ENCODE peak calls at places on chromosome 1, in five cellular contexts. D is lung, J is neural crest cell, G is endothelial cell, E is GM23338. H is an unnamed sample.

GRCh38 chr1:217403321-217403720 is 227.6 kb downstream of the GPATCH2 start:
- DNase-seq in J (no peak), E (no peak), D (no peak), G (no peak), H (peak; percentile 28)

GRCh38 chr1:197692965-197693364 is 82.3 kb downstream of the DENND1B start:
- DNase-seq in E (no peak), J (no peak), G (no peak), D (no peak), H (no peak)

GRCh38 chr1:13941315-13941714 is 241.3 kb downstream of the PRDM2 start:
- DNase-seq in D (no peak), E (no peak), J (no peak), G (no peak), H (no peak)

GRCh38 chr1:26701995-26702679 is 6.3 kb downstream of the ARID1A start:
- DNase-seq in E (no peak), J (no peak), D (no peak), G (no peak), H (no peak)

GRCh38 chr1:201461783-201462441 is 7.1 kb downstream of the PHLDA3 start:
- DNase-seq in E (no peak), G (no peak), D (peak; percentile 76), J (no peak), H (no peak)

GRCh38 chr1:22903113-22903512 is 69.6 kb downstream of the LACTBL1 start:
- DNase-seq in G (no peak), E (no peak), J (no peak), D (no peak), H (no peak)

GRCh38 chr1:226395753-226396152 is 12.1 kb downstream of the PARP1 start:
- DNase-seq in J (no peak), D (no peak), E (no peak), G (no peak), H (no peak)

GRCh38 chr1:13781228-13781627 is 81.2 kb downstream of the PRDM2 start:
- DNase-seq in E (no peak), G (no peak), J (no peak), D (no peak), H (no peak)

GRCh38 chr1:58576727-58577675 is at the start of gene TACSTD2:
- DNase-seq in E (peak; percentile 92), J (peak; percentile 18), G (peak; percentile 33), D (peak; percentile 92), H (peak; percentile 60)

GRCh38 chr1:58436615-58437297 is 109.8 kb downstream of the OMA1 start:
- DNase-seq in D (no peak), E (no peak), J (no peak), G (no peak), H (no peak)

DNA sequence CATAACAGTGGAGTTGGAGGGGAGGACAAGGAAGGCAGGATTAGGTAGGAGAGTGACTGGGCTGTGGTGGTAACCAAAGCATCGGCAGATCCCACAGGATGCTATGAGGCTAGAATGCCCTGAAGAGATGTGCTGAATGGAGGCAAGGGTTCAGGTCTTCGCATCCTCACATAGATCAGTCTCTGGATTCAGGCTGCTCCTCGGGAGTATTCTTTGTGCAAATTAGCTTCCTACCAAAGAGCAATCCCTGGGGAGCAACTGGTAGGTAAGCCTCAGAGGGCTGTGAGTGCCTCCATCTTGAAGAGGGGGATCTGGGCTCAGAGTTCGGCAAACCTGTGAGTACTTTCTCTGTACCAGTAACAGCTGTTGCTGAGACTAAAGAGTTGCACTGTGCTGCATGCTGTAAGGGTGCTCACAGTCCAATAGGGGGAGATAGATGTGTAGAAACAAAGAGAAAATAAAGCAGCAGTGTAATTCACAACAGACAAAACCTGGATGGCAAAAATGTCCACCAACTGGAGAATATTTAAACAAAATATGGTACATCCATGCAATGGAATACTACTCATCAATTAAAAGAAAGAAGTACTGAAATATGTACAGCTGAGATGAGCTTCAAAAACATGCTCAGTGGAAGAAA is 322.4 kb upstream of the DEPDC1 start:
- DNase-seq in D (no peak), E (peak; percentile 62), G (peak; percentile 18), J (no peak), H (no peak)
- TF ChIP-seq CTCF in D (no peak), E (peak; percentile 63), G (peak; percentile 26), J (peak; percentile 67), H (peak; percentile 48)

GRCh38 chr1:162038624-162039023 is 15.0 kb upstream of the OLFML2B start:
- DNase-seq in J (no peak), G (no peak), E (no peak), D (no peak), H (no peak)

GRCh38 chr1:162035241-162035640 is 11.6 kb upstream of the OLFML2B start:
- DNase-seq in G (no peak), J (no peak), E (no peak), D (no peak), H (no peak)

GRCh38 chr1:162040657-162041056 is 17.0 kb upstream of the OLFML2B start:
- DNase-seq in G (no peak), J (no peak), E (peak; percentile 63), D (no peak), H (no peak)

GRCh38 chr1:162033445-162033844 is 9.8 kb upstream of the OLFML2B start:
- DNase-seq in D (no peak), E (no peak), J (no peak), G (no peak), H (no peak)

GRCh38 chr1:162036156-162036555 is 12.5 kb upstream of the OLFML2B start:
- DNase-seq in J (no peak), E (no peak), D (no peak), G (no peak), H (no peak)
- TF ChIP-seq CTCF in J (no peak), E (no peak), D (no peak), G (no peak), H (no peak)

GRCh38 chr1:96510911-96511310 is 210.7 kb upstream of the PTBP2 start:
- DNase-seq in G (no peak), J (no peak), E (no peak), D (no peak), H (no peak)
- TF ChIP-seq CTCF in G (no peak), J (no peak), E (no peak), D (no peak), H (no peak)

GRCh38 chr1:101506541-101507164 is 269.8 kb downstream of the S1PR1 start:
- DNase-seq in J (peak; percentile 53), G (peak; percentile 55), E (peak; percentile 72), D (no peak), H (peak; percentile 35)
- TF ChIP-seq CTCF in J (peak; percentile 81), G (peak; percentile 75), E (peak; percentile 83), D (peak; percentile 14), H (peak; percentile 74)

DNA sequence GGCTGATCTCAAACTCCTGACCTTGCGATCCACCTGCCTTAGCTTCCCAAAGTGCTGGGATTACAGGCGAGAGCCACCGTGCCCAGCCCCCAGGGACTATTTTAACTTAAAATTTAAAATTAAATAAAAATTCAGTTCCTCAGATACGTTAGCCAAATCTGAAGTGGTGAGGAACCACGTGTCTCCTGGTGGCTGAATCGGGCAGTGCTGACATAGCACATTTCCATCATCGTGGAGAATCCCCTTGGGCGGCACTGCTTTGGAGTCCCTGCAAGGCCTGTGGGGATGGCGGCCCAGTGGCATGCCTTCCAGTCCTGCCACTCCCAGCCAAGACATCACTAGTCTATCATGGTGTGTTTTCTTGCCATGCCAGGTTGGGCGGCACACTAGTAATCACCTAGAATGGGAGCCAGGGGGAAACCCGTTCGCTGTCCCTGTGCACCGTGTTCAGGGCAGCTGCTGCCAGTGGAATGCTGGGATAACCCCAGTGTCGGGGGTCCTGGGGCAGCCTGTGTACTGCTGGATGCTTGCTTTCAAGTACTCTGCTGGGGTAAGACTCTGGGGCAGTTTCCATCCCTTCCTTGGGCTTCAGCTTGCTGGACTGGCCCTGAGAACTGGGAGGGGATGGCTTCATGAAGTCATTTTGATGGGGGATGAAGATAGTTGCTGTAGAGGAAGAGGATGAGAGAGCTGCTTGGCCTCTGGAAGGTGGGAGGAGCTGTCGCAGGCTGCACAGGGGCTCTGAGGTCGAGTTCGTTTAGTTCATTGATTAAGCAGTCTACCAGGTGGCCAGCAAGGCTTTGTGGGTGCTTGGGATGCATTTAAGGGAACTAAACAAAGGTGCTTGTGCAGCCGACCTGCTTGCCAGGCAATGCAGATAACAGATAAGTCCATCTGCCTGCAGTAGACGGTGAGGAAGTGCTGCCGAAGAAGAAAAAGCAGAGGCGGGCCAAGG is 4.6 kb downstream of the ZBTB48 start:
- DNase-seq in E (peak; percentile 69), G (no peak), D (no peak), J (no peak), H (no peak)
- TF ChIP-seq CTCF in E (peak; percentile 20), G (peak; percentile 44), D (no peak), J (peak; percentile 47), H (no peak)

DNA sequence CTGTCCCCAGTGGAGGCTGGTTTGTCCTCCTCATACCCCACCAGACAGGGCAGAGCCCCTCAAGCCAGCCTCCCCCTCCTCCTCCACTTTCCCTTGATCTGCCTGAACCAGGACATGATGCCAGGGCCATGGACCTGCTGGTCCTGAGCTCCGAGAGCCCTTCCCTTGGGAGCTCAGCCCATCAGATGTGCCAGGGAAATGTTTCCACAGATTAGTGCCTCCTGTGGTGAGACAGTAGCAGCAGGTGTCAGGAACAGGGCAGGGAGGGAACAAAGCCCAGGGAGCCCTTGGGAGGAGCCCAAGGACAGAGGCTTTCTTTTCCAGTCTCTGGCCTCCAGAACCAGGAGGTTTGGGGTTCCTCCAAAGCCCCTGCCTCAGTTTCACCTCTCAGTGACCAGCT is 14.6 kb upstream of the SLC41A1 start:
- DNase-seq in D (no peak), J (no peak), G (no peak), E (peak; percentile 41), H (no peak)
- TF ChIP-seq CTCF in D (no peak), J (no peak), G (no peak), E (no peak), H (no peak)

GRCh38 chr1:34859442-34860200 is at the start of gene SMIM12:
- DNase-seq in D (peak; percentile 95), G (peak; percentile 89), J (peak; percentile 89), E (peak; percentile 94), H (peak; percentile 89)
- TF ChIP-seq CTCF in D (peak; percentile 87), G (peak; percentile 73), J (peak; percentile 87), E (peak; percentile 91), H (peak; percentile 57)

GRCh38 chr1:109759513-109760334 is 4.0 kb downstream of the EPS8L3 start:
- DNase-seq in G (no peak), J (no peak), E (no peak), D (no peak), H (no peak)
- TF ChIP-seq CTCF in G (no peak), J (no peak), E (no peak), D (no peak), H (no peak)

DNA sequence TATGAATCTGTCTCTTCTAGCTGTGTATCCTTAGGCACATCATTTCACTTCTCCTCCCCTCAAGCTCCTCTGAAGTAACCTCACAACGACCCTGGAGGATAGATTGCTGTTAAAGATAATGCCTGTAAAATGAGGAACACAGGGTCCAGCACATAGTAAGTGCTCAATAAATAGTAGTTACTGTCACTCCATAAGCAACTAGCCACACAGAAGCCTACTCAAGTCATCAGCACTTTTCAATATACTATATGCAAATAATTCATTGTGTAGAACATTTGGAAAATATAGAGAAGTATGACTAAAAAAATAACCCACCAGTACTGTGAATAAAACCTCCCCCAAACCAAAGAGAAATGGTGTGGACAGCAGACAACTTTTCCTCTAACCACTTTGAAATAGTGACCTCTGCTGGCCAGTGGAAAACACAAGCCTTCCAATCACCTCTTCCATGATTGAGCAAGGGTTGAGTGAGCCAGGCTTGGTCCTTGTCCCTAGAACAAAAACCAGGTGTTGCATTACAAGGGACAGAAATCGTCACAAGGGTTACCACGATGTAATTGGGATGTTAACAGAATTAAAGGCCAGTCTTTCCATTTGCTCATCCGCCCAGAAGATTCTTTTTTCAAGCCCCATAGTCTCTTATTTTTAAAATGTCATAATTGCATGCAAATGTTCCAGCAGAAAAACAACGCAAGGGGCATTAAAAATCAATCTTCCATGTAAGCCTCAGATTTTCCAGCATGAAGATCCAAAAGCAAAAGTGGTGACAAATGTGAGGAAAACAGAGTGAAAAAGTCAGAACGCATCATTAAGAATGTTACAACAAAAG is 15.7 kb upstream of the GLIS1 start:
- DNase-seq in J (peak; percentile 39), E (peak; percentile 86), D (no peak), G (peak; percentile 39), H (peak; percentile 57)
- TF ChIP-seq CTCF in J (peak; percentile 75), E (peak; percentile 88), D (peak; percentile 20), G (peak; percentile 61), H (peak; percentile 77)

H was measured in nephron progenitor cell.